ENCODE peak calls at places on chromosomes 13 and 19, in seven cellular contexts. M, Y, K, W, V, X and E are unnamed samples.

GRCh38 chr19:47679922-47680857 is 33.0 kb upstream of the EHD2 start:
- DNase-seq in M (no peak), Y (no peak), K (no peak), W (no peak), V (no peak), X (no peak), E (no peak)

GRCh38 chr19:1130801-1131717 is 27.3 kb downstream of the GPX4 start:
- DNase-seq in M (peak; percentile 32), Y (peak; percentile 76), K (no peak), W (no peak), V (no peak), X (peak; percentile 56), E (peak; percentile 74)

GRCh38 chr19:1496714-1497577 is 6.0 kb downstream of the REEP6 start:
- DNase-seq in M (no peak), Y (no peak), K (no peak), W (no peak), V (no peak), X (no peak), E (no peak)

GRCh38 chr19:40612831-40613668 is 11.9 kb downstream of the LTBP4 start:
- DNase-seq in M (peak; percentile 66), Y (peak; percentile 76), K (no peak), W (no peak), V (peak; percentile 65), X (peak; percentile 87), E (peak; percentile 77)

GRCh38 chr13:78194904-78195639 is 276.4 kb upstream of the EDNRB start:
- DNase-seq in M (no peak), Y (no peak), K (no peak), W (peak; percentile 16), V (no peak), X (no peak), E (no peak)

GRCh38 chr19:10238172-10238783 is 7.1 kb upstream of the S1PR2 start:
- DNase-seq in M (no peak), Y (no peak), K (no peak), W (peak; percentile 91), V (no peak), X (no peak), E (peak; percentile 37)

GRCh38 chr19:5090465-5090779 is 121.5 kb downstream of the KDM4B start:
- DNase-seq in M (no peak), Y (no peak), K (no peak), W (no peak), V (no peak), X (no peak), E (no peak)

GRCh38 chr13:113489549-113490495 is 689 bp downstream of the DCUN1D2 start:
- DNase-seq in M (peak; percentile 22), Y (peak; percentile 42), K (peak; percentile 54), W (peak; percentile 43), V (no peak), X (peak; percentile 51), E (peak; percentile 57)

GRCh38 chr19:1395194-1396018 is 5.9 kb downstream of the GAMT start:
- DNase-seq in M (no peak), Y (no peak), K (no peak), W (no peak), V (no peak), X (no peak), E (no peak)

GRCh38 chr13:65911546-65912193 is 1318.5 kb downstream of the PCDH9 start:
- DNase-seq in M (no peak), Y (no peak), K (no peak), W (peak; percentile 12), V (no peak), X (no peak), E (no peak)

GRCh38 chr13:75481176-75482069 is 546 bp downstream of the TBC1D4 start:
- DNase-seq in M (peak; percentile 21), Y (peak; percentile 2), K (peak; percentile 12), W (no peak), V (peak; percentile 67), X (peak; percentile 13), E (no peak)

GRCh38 chr19:12159773-12160414 is 3.0 kb upstream of the ZNF136 start:
- DNase-seq in M (no peak), Y (no peak), K (no peak), W (no peak), V (no peak), X (peak; percentile 23), E (no peak)

GRCh38 chr19:37361994-37362393 is 8.9 kb upstream of the ZNF527 start:
- DNase-seq in M (no peak), Y (no peak), K (peak; percentile 18), W (peak; percentile 1), V (no peak), X (no peak), E (no peak)

GRCh38 chr13:90454002-90454636 is 893.4 kb upstream of the MIR17HG start:
- DNase-seq in M (no peak), Y (no peak), K (no peak), W (no peak), V (no peak), X (no peak), E (no peak)

GRCh38 chr19:16521715-16522289 is 20.4 kb downstream of the CHERP start:
- DNase-seq in M (no peak), Y (no peak), K (peak; percentile 10), W (no peak), V (no peak), X (no peak), E (no peak)

GRCh38 chr13:24392972-24393371 is 83.6 kb downstream of the C1QTNF9 start:
- DNase-seq in M (no peak), Y (no peak), K (no peak), W (no peak), V (no peak), X (no peak), E (no peak)